ENCODE peak calls at places on chromosomes 7 and 10, in five cellular contexts. F is progenitor cell of endocrine pancreas, X is WERI-Rb-1, P is fibroblast of the aortic adventitia, Z is IMR-90. J is an unnamed sample.

GRCh38 chr7:30029696-30030095 is 1.5 kb downstream of the PLEKHA8 start:
- DNase-seq in F (no peak), X (no peak), P (no peak), Z (no peak), J (no peak)

GRCh38 chr7:86470763-86471162 is 172.9 kb upstream of the GRM3 start:
- DNase-seq in F (no peak), X (no peak), P (no peak), Z (no peak), J (no peak)

GRCh38 chr7:107387077-107387476 is 82.8 kb upstream of the GPR22 start:
- DNase-seq in F (no peak), X (peak), P (peak), Z (peak), J (peak)

GRCh38 chr7:114413741-114414140 is 874 bp upstream of the FOXP2 start:
- DNase-seq in F (no peak), X (no peak), P (peak), Z (no peak), J (no peak)

GRCh38 chr7:114939484-114940097 is 17.7 kb downstream of the MDFIC start:
- DNase-seq in F (no peak), X (no peak), P (no peak), Z (no peak), J (no peak)

GRCh38 chr7:92158660-92159575 is 20.0 kb downstream of the LRRD1 start:
- DNase-seq in F (no peak), X (no peak), P (peak), Z (peak), J (no peak)

GRCh38 chr7:119421657-119422056 is 851.3 kb upstream of the KCND2 start:
- DNase-seq in F (no peak), X (no peak), P (no peak), Z (no peak), J (no peak)

GRCh38 chr7:45679516-45679915 is 105.3 kb downstream of the ADCY1 start:
- DNase-seq in F (no peak), X (no peak), P (no peak), Z (no peak), J (no peak)

GRCh38 chr10:123451607-123452245 is 214.4 kb upstream of the GPR26 start:
- DNase-seq in F (no peak), X (no peak), P (no peak), Z (no peak), J (no peak)

GRCh38 chr10:58173391-58173790 is 94.3 kb downstream of the IPMK start:
- DNase-seq in F (no peak), X (no peak), P (no peak), Z (no peak), J (no peak)

GRCh38 chr7:138879356-138879755 is 81.4 kb upstream of the ATP6V0A4 start:
- DNase-seq in F (no peak), X (no peak), P (no peak), Z (no peak), J (no peak)

GRCh38 chr10:116256749-116257259 is 16.2 kb downstream of the GFRA1 start:
- DNase-seq in F (no peak), X (no peak), P (no peak), Z (no peak), J (no peak)

GRCh38 chr7:132321387-132321786 is 254.9 kb downstream of the PLXNA4 start:
- DNase-seq in F (no peak), X (peak), P (no peak), Z (no peak), J (peak)

GRCh38 chr10:101939273-101939635 is 95.7 kb upstream of the KCNIP2 start:
- DNase-seq in F (no peak), X (no peak), P (peak), Z (peak), J (no peak)

GRCh38 chr7:28573059-28573553 is 160.8 kb downstream of the CREB5 start:
- DNase-seq in F (no peak), X (no peak), P (peak), Z (peak), J (no peak)

GRCh38 chr7:135877799-135878198 is 99.4 kb downstream of the MTPN start:
- DNase-seq in F (no peak), X (no peak), P (peak), Z (peak), J (no peak)

GRCh38 chr7:98702021-98702420 is 84.9 kb downstream of the NPTX2 start:
- DNase-seq in F (no peak), X (no peak), P (no peak), Z (no peak), J (no peak)

GRCh38 chr7:98700533-98700932 is 83.4 kb downstream of the NPTX2 start:
- DNase-seq in F (no peak), X (no peak), P (no peak), Z (no peak), J (no peak)

GRCh38 chr7:98697485-98698240 is 80.6 kb downstream of the NPTX2 start:
- DNase-seq in F (no peak), X (no peak), P (no peak), Z (no peak), J (no peak)

GRCh38 chr7:98703916-98704315 is 86.8 kb downstream of the NPTX2 start:
- DNase-seq in F (no peak), X (no peak), P (no peak), Z (no peak), J (no peak)

GRCh38 chr7:98701372-98701771 is 84.3 kb downstream of the NPTX2 start:
- DNase-seq in F (no peak), X (no peak), P (no peak), Z (no peak), J (no peak)
- TF ChIP-seq CTCF in F (no peak), X (no peak), P (no peak), Z (no peak), J (no peak)

DNA sequence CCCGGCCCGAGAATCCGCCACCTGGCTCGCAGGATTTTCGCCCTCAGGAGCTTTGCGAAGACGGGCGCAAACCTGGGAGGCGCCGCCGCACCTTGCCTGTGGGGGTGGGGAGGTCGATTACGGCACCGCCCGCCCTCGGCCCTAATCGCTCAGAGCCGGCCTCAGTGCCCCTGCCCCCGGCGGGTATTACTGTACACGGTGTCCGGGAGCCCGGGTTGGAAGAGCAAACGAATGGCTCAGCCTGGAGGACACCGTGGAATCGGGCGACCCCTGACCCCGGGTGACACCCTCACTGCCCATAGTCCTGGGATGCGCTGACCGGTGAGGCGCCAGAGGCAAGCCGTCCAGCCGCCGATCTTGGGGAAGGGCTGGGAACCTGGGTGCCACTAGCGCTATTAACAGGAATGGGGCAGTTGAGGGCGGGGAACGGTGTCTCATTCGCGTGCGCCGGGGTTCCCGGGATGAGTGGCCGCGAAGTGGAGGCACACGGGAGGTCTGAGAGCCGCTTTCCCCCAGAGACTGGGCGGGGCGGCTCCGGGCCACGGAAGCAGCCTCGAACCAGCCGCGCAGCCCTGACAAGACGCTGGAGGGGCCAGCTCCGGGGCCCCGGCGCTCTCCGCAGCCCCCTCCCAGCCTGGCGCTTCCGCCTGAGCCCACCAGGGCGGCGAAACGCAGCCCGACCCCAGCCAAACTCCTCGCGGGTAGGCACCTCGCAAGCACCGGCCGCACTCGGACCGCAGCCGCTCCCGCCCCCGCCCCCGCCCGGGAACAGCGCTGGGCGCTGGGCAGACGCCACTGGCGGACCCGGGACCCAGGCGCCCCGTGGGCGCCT is 167.5 kb downstream of the NRF1 start:
- DNase-seq in F (no peak), X (peak), P (no peak), Z (no peak), J (peak)
- TF ChIP-seq CTCF in F (peak), X (peak), P (no peak), Z (peak), J (peak)

DNA sequence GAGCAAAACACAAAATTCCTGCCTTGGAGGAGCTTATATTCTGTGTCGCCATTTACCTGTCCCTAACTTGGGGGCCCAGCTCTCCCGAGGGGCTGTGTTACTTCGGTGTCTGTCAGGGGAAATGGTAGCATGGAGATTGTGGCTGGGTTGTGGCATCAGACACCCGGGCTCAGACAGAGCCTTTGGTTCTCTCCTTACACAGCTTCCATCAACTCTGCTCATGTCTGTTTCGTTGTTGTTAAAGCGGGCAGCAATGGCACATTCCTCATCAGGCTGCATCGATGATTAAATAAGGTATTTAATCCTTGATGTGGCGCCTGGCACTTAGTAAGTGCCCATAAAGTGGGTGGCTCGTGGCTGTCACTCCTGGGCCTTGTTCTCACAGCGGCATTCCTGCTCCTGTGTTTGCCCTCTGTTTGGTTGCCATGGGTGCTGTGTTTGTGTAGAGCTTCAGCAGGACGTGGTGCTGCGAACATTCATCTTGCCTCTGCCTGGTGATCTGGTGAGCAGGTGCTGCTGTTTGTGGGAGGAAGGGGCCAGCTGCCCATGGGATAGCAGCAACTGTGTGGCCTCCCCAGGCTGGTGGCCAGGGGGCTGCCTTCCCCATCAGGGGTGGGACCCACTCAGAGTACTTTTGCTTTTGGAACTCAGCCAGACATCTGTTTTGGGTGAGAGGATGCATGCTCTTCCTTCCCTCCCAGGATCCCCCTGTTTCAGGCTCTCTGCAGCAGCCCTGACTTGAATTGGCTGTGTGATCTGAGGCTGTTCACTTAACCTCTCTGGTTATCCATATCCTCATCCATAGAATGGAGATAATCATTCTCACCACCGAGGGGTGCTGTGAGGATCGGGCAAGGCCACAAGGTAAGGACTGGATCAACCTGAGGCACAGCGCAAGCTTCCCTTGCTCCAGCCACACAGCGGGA is 207.2 kb upstream of the SVIL start:
- DNase-seq in F (peak), X (no peak), P (no peak), Z (peak), J (peak)
- TF ChIP-seq CTCF in F (peak), X (no peak), P (no peak), Z (no peak), J (no peak)

GRCh38 chr10:46787321-46787615 is 124.0 kb upstream of the PTPN20 start:
- DNase-seq in F (no peak), X (peak), P (peak), Z (peak), J (no peak)
- TF ChIP-seq CTCF in F (no peak), X (no peak), P (no peak), Z (peak), J (no peak)

GRCh38 chr7:93889261-93889660 is 1.3 kb downstream of the TFPI2 start:
- DNase-seq in F (no peak), X (no peak), P (peak), Z (peak), J (no peak)
- TF ChIP-seq CTCF in F (no peak), X (no peak), P (no peak), Z (no peak), J (no peak)

DNA sequence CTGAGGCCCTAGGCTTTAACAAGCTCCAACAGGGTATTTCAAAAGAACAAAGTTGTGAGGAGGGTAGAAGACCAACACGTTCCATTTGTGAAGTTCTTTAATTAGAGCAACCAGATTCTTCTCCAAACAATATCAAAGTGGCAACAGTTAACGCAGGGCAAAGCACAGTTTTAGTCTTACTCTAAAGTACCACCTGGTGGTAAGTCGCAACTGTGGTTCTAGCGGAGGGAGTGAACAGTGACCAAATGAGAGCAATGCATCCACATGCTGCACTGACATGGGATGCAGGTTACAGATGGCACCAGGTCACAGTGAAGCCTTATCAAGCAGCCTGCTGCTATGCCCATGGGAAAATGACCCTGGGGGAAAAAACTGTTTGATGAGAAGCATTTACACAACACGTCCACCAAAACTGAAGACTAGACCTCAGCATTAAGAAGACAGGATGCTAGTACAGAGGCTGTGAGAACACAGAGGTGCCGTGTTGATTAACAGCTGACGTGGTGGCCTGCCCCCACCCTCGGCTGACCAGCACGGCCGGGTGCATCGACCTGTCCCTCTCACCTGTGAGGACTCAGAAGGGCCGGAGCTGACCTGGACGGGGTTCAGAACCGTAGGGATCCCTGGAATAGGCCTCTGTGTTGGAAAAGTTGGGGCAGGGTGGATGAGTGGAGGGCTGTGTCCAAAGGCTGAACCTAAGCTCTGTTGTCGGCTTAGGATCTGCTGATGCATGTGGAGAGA is 211.2 kb downstream of the GLI3 start:
- DNase-seq in F (no peak), X (no peak), P (no peak), Z (no peak), J (no peak)
- TF ChIP-seq CTCF in F (no peak), X (no peak), P (no peak), Z (no peak), J (no peak)

GRCh38 chr7:102318482-102318971 is 31.9 kb downstream of the SH2B2 start:
- DNase-seq in F (no peak), X (no peak), P (peak), Z (peak), J (no peak)
- TF ChIP-seq CTCF in F (no peak), X (no peak), P (no peak), Z (no peak), J (no peak)

DNA sequence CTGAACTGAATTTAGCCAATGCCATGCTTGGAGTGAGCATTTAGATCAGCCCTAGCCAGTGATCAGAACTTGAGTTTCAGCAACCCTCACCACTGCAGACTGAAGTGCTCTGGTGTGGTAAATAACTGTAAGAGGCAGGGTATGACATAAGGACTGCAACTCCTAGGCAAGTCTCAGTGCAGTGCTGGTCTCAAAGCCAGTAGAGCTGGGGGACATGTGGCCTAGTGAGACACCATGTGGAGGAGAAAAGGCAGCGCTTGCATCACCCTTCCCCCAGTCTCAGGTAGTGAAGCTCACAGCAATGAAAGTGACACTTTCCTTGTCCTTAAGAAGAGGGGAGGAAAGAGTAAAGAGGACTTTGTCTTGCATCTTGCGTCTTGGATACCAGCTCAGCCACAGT is 386.8 kb upstream of the POT1 start:
- DNase-seq in F (peak), X (peak), P (no peak), Z (no peak), J (peak)
- TF ChIP-seq CTCF in F (peak), X (peak), P (no peak), Z (no peak), J (no peak)

J was measured in glutamatergic neuron.